ENCODE peak calls at places on chromosomes 4 and X, in nine cellular contexts. R is IMR-90, N is trophoblast cell, U is neural progenitor cell, L is HCT116, S is NT2/D1, K is HepG2, T is endodermal cell, P is colonic mucosa. H is an unnamed sample.
A peak's percentile ranks its signal among the peaks of the same experiment; 100 is the strongest.

GRCh38 chrX:23901065-23901464 is 6.7 kb downstream of the APOO start:
- DNase-seq in R (peak; percentile 84), T (no peak), S (no peak), P (no peak), K (peak; percentile 51), N (peak; percentile 90), L (peak; percentile 73), U (no peak), H (no peak)

GRCh38 chrX:120334137-120334536 is 22.9 kb upstream of the TMEM255A start:
- DNase-seq in R (no peak), L (no peak), U (no peak), P (no peak), T (no peak), S (no peak), N (no peak), K (no peak), H (no peak)

GRCh38 chr4:127624176-127624575 is 8.6 kb upstream of the INTU start:
- DNase-seq in S (no peak), K (no peak), T (no peak), R (no peak), P (no peak), U (no peak), N (no peak), L (no peak), H (no peak)

GRCh38 chr4:119835511-119835910 is 206.9 kb upstream of the PDE5A start:
- DNase-seq in N (no peak), P (no peak), U (no peak), S (no peak), K (no peak), R (peak; percentile 47), T (no peak), L (no peak), H (no peak)

GRCh38 chr4:94758141-94758699 is 465 bp downstream of the BMPR1B start:
- DNase-seq in L (no peak), K (no peak), U (peak; percentile 80), R (no peak), P (peak; percentile 21), T (peak; percentile 89), N (peak; percentile 47), S (no peak), H (no peak)

GRCh38 chrX:153317996-153318722 is 3.4 kb downstream of the PNMA6F start:
- DNase-seq in T (no peak), K (no peak), N (no peak), R (no peak), L (no peak), S (no peak), P (no peak), U (no peak), H (no peak)

GRCh38 chr4:8558080-8558960 is 21.9 kb upstream of the GPR78 start:
- DNase-seq in P (no peak), T (no peak), U (no peak), K (no peak), N (peak; percentile 84), R (no peak), S (no peak), L (no peak), H (no peak)

GRCh38 chrX:155888139-155888538 is 7.0 kb downstream of the VAMP7 start:
- DNase-seq in T (no peak), S (no peak), N (peak; percentile 18), R (peak; percentile 87), L (peak; percentile 28), U (no peak), P (no peak), K (no peak), H (no peak)

GRCh38 chr4:10140866-10141759 is 24.5 kb upstream of the WDR1 start:
- DNase-seq in P (no peak), K (no peak), L (no peak), R (no peak), T (peak; percentile 85), S (peak; percentile 9), N (no peak), U (peak; percentile 63), H (no peak)

GRCh38 chr4:22356996-22357596 is 158.8 kb downstream of the ADGRA3 start:
- DNase-seq in R (peak; percentile 32), N (peak; percentile 7), T (peak; percentile 48), S (no peak), U (no peak), P (no peak), L (no peak), K (no peak), H (peak; percentile 64)

GRCh38 chrX:118727686-118728339 is 407 bp downstream of the IL13RA1 start:
- DNase-seq in P (peak; percentile 40), L (no peak), R (peak; percentile 10), S (no peak), N (peak; percentile 18), T (no peak), K (peak; percentile 10), U (peak; percentile 29), H (no peak)

GRCh38 chrX:118724352-118724751 is 3.1 kb upstream of the IL13RA1 start:
- DNase-seq in L (no peak), U (no peak), N (no peak), R (no peak), P (no peak), K (no peak), S (no peak), T (no peak), H (no peak)

GRCh38 chrX:118723376-118723775 is 4.0 kb upstream of the IL13RA1 start:
- DNase-seq in L (no peak), R (no peak), K (no peak), P (no peak), N (peak; percentile 28), T (no peak), U (no peak), S (no peak), H (peak; percentile 31)

GRCh38 chrX:118726887-118727685 is at the start of gene IL13RA1:
- DNase-seq in K (peak; percentile 93), T (peak; percentile 91), L (peak; percentile 60), S (peak; percentile 80), N (peak; percentile 87), U (peak; percentile 96), P (peak; percentile 77), R (peak; percentile 76), H (peak; percentile 55)

DNA sequence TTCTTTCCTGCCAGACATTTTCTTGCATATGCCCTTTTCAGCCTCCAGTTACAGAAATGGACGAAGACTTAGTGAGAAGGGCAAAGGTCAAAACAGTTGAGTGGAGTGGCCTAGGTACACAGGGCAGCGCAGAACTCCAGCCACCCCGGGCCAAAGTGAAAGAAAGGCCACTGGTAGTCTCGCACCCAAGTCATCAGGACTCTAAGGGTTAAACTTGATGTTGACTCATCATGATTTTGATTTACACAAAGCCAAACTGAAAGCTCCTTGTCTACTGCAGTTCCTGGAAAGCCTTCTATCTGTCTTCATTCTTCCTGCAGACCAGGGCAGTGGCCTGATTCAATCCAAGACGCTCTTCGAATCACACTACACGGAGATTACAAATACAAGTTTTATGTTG is 2.6 kb upstream of the IL13RA1 start:
- DNase-seq in T (no peak), R (peak; percentile 56), S (no peak), N (no peak), L (no peak), K (peak; percentile 16), U (no peak), P (peak; percentile 22), H (no peak)
- H3K4me3 ChIP-seq in T (no peak overlapping the region), R (peak overlapping the region; percentile 13), S (no peak overlapping the region), N (no peak overlapping the region), L (no peak overlapping the region), K (no peak overlapping the region), U (no peak overlapping the region), P (no peak overlapping the region), H (no peak overlapping the region)

DNA sequence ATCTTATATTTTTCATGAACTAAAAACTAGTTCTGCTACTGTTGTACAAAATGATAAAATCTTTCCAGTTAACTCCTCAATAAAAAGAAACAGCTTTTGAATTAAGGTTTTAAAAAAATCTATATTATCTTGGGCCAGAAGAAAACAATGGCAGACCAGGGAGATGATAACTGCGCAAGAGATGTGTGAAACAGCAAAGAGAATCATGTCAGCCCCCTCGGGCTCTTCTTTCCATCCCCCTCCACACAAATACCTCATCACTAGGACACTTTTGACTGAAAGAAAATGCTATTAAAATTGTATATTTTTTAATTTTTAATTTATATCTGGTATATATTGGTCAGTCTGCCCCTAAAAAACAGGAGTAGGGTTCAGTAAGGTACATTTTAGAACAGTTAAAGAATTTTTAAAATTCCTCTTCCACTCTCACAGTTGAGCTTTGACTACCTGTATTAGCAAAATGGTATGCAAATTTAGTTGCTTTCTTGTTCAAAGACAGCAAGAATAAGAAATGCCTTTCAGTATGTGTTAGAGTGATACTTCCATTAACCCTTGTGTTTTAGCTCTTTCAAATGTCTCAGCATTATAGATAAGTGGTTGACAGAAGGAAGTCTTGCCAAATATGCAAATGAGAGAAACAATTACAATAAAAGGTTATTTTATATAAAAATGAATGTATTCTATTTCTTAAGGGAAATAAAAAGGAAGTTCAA is 36.4 kb upstream of the LCORL start:
- DNase-seq in N (no peak), R (no peak), K (no peak), S (no peak), L (no peak), U (no peak), T (no peak), P (no peak), H (peak; percentile 48)
- H3K9ac ChIP-seq in N (no peak overlapping the region), R (peak overlapping the region; percentile 60), K (no peak overlapping the region), S (no peak overlapping the region), L (no peak overlapping the region), U (no peak overlapping the region), T (no peak overlapping the region), P (no peak overlapping the region), H (peak overlapping the region; percentile 46)

DNA sequence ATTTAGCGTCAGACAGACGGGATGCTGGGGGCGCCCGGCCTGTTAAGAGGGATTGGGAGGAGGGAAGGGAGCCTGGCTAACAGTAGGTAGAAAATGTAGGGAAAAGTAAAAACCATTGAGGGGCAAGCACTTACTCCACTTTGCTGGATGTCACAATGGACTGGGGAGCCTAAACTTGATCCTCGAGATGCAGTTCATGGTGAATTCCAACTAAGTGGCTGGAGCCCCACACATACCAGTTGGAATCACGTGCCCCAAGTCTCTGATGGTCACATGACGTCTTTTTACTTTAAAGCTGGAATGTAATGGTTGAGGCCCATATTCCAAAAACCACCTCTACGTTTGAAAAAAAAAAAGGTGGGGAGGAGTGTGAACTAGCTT is 1.5 kb downstream of the PLS3 start:
- DNase-seq in N (no peak), K (peak; percentile 13), R (peak; percentile 51), S (no peak), T (no peak), L (no peak), P (peak; percentile 19), U (no peak), H (no peak)
- H3K4me3 ChIP-seq in N (peak overlapping the region; percentile 92), K (peak overlapping the region; percentile 78), R (peak overlapping the region; percentile 99), S (peak overlapping the region; percentile 92), T (peak overlapping the region; percentile 87), L (peak overlapping the region; percentile 70), P (peak overlapping the region; percentile 52), U (peak overlapping the region; percentile 91), H (no peak overlapping the region)

DNA sequence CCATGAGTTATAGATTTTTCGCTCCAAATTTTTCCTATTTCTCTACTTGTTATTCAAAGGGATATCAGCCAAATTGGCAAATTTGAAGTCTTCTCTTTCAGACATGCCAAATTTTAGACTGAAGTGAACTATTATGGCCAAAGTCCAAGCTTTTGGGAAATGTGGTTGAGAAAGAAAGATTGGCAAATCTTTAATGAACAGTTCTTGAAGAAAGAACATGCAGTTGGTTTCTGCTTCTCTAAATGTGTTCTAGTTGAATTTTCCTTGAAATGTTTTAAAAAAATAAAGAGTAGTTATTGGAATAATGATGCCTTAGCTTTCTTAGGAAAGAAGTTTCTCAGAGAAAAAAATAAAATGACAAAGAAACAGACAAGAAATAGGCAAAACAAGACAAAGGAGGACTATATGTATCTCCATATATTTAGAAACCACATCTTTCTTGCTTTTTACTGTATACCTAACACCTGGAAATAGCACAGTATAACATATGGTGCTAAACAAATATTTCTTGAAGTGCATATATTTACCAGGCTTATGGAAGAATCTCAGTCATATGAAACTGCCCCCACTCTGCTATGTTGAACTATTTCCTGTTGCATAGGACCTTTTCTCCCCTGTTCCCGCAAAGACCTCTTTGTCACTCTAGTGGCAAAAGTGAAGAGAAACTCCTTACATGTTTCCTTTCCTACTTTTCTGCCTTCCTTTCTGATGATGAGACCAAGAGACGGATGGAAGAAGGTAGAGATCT is 250.0 kb downstream of the ARHGAP24 start:
- DNase-seq in N (no peak), P (no peak), U (no peak), T (no peak), R (no peak), L (no peak), S (no peak), K (no peak), H (no peak)
- H3K9ac ChIP-seq in N (no peak overlapping the region), P (no peak overlapping the region), U (no peak overlapping the region), T (no peak overlapping the region), R (no peak overlapping the region), L (no peak overlapping the region), S (no peak overlapping the region), K (no peak overlapping the region), H (no peak overlapping the region)